ENCODE peak calls at places on chromosomes 6 and 20, in six cellular contexts. A, M, Q, J, Z and F are unnamed samples.
A peak's percentile ranks its signal among the peaks of the same experiment; 100 is the strongest.

GRCh38 chr6:88377976-88378580 is 211.9 kb upstream of the CNR1 start:
- DNase-seq in A (no peak), M (no peak), Q (no peak), J (no peak), Z (no peak), F (no peak)

GRCh38 chr20:44153636-44154043 is 33.3 kb downstream of the JPH2 start:
- DNase-seq in A (no peak), M (peak; percentile 52), Q (no peak), J (no peak), Z (peak; percentile 26), F (no peak)

GRCh38 chr6:149891259-149891658 is 6.7 kb downstream of the RAET1E start:
- DNase-seq in A (no peak), M (no peak), Q (no peak), J (no peak), Z (peak; percentile 56), F (no peak)

GRCh38 chr6:123940551-123940950 is 136.9 kb downstream of the NKAIN2 start:
- DNase-seq in A (no peak), M (no peak), Q (no peak), J (no peak), Z (no peak), F (no peak)

GRCh38 chr6:146887447-146888077 is 288.8 kb downstream of the ADGB start:
- DNase-seq in A (no peak), M (peak; percentile 38), Q (no peak), J (no peak), Z (peak; percentile 8), F (no peak)

GRCh38 chr6:35432291-35432690 is 19.8 kb upstream of the FANCE start:
- DNase-seq in A (no peak), M (no peak), Q (no peak), J (no peak), Z (no peak), F (no peak)

GRCh38 chr6:16130932-16131387 is 2.1 kb downstream of the MYLIP start:
- DNase-seq in A (no peak), M (peak; percentile 80), Q (no peak), J (no peak), Z (peak; percentile 72), F (no peak)

GRCh38 chr6:73969982-73970960 is 274.3 kb downstream of the CD109 start:
- DNase-seq in A (no peak), M (peak; percentile 79), Q (no peak), J (peak; percentile 74), Z (peak; percentile 68), F (peak; percentile 12)

GRCh38 chr6:7146079-7146828 is 38.5 kb downstream of the RREB1 start:
- DNase-seq in A (no peak), M (peak; percentile 62), Q (peak; percentile 85), J (no peak), Z (peak; percentile 71), F (peak; percentile 41)

GRCh38 chr6:108526739-108527174 is 34.0 kb upstream of the FOXO3 start:
- DNase-seq in A (no peak), M (peak; percentile 69), Q (no peak), J (no peak), Z (peak; percentile 58), F (no peak)

GRCh38 chr6:149563203-149563927 is 2.8 kb upstream of the GINM1 start:
- DNase-seq in A (no peak), M (peak; percentile 73), Q (no peak), J (no peak), Z (peak; percentile 68), F (no peak)

GRCh38 chr6:147738089-147738488 is 229.6 kb downstream of the SAMD5 start:
- DNase-seq in A (no peak), M (no peak), Q (no peak), J (no peak), Z (no peak), F (no peak)

GRCh38 chr20:2010533-2010932 is 16.7 kb upstream of the PDYN start:
- DNase-seq in A (no peak), M (no peak), Q (no peak), J (no peak), Z (no peak), F (no peak)

GRCh38 chr6:50361641-50362331 is 312.1 kb upstream of the DEFB112 start:
- DNase-seq in A (no peak), M (no peak), Q (no peak), J (no peak), Z (no peak), F (no peak)

GRCh38 chr6:170136541-170137175 is 154.2 kb downstream of the DLL1 start:
- DNase-seq in A (peak; percentile 68), M (no peak), Q (peak; percentile 72), J (no peak), Z (no peak), F (no peak)

GRCh38 chr20:49850463-49851233 is 38.0 kb downstream of the SLC9A8 start:
- DNase-seq in A (no peak), M (no peak), Q (no peak), J (no peak), Z (no peak), F (no peak)

GRCh38 chr20:38173237-38174156 is 8.4 kb upstream of the TGM2 start:
- DNase-seq in A (no peak), M (peak; percentile 85), Q (no peak), J (no peak), Z (peak; percentile 98), F (no peak)

GRCh38 chr6:72363844-72364740 is 257.8 kb upstream of the KCNQ5 start:
- DNase-seq in A (no peak), M (peak; percentile 91), Q (no peak), J (no peak), Z (peak; percentile 90), F (no peak)

GRCh38 chr6:49618257-49618656 is 18.4 kb downstream of the RHAG start:
- DNase-seq in A (no peak), M (no peak), Q (no peak), J (no peak), Z (no peak), F (no peak)

GRCh38 chr20:37457928-37458327 is 63.1 kb upstream of the NNAT start:
- DNase-seq in A (no peak), M (no peak), Q (no peak), J (no peak), Z (no peak), F (no peak)

GRCh38 chr6:36445651-36446050 is 2.9 kb downstream of the KCTD20 start:
- DNase-seq in A (no peak), M (peak; percentile 8), Q (no peak), J (no peak), Z (no peak), F (no peak)

GRCh38 chr6:54525731-54526130 is 217.5 kb downstream of the TINAG start:
- DNase-seq in A (no peak), M (peak; percentile 2), Q (no peak), J (peak; percentile 10), Z (peak; percentile 76), F (no peak)

GRCh38 chr20:50725722-50726000 is 5.7 kb upstream of the PARD6B start:
- DNase-seq in A (no peak), M (no peak), Q (no peak), J (no peak), Z (no peak), F (no peak)

GRCh38 chr6:24484657-24485318 is 4.6 kb downstream of the GPLD1 start:
- DNase-seq in A (no peak), M (no peak), Q (no peak), J (no peak), Z (no peak), F (no peak)

GRCh38 chr6:63677282-63677681 is 41.7 kb downstream of the PHF3 start:
- DNase-seq in A (no peak), M (peak; percentile 43), Q (no peak), J (no peak), Z (no peak), F (no peak)

GRCh38 chr6:11663519-11663918 is 115.1 kb downstream of the ADTRP start:
- DNase-seq in A (no peak), M (no peak), Q (no peak), J (no peak), Z (no peak), F (no peak)

GRCh38 chr6:11668455-11668854 is 110.1 kb downstream of the ADTRP start:
- DNase-seq in A (no peak), M (no peak), Q (no peak), J (no peak), Z (no peak), F (no peak)

GRCh38 chr6:11662323-11662722 is 116.3 kb downstream of the ADTRP start:
- DNase-seq in A (no peak), M (no peak), Q (no peak), J (no peak), Z (no peak), F (no peak)

GRCh38 chr6:11667876-11668275 is 110.7 kb downstream of the ADTRP start:
- DNase-seq in A (no peak), M (no peak), Q (no peak), J (no peak), Z (peak; percentile 52), F (no peak)

DNA sequence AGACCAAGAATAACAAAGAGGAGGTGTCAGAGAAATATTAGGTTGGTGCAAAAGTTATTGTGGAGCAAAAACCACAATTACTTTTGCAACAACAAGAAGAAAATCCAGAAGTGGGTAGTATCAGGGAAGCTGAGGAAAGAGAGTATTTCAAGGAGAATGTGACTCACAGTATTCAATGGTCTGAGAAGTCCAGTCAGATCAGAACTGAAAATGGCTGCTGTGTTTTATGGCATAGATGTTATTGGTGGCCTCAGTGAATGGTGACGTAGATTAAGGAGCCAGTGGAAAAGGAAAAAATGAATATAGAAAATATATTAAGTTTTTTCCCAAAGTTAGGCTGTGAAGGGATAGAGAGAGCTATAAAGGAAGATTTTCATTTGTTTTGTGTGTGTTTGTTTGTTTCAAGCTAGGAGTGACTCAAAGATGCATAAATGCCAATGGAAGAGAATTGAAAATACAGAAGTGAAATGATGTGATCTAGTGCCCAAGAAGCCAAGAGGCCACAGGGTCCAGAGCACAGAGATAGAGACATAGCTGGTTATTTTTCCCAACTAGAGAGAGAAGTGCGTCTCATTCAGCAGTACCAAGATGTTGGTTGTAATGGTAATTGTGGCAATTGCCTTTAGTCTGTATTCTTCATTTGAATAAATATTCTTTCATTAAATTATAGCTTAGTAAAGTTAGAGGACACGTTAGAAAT is 112.8 kb downstream of the ADTRP start:
- DNase-seq in A (no peak), M (no peak), Q (no peak), J (no peak), Z (no peak), F (no peak)
- H3K27ac ChIP-seq in A (no peak overlapping the region), M (no peak overlapping the region), Q (no peak overlapping the region), J (no peak overlapping the region), Z (no peak overlapping the region), F (no peak overlapping the region)

GRCh38 chr6:132122871-132123270 is 171.7 kb upstream of the CCN2 start:
- DNase-seq in A (no peak), M (peak; percentile 30), Q (no peak), J (no peak), Z (no peak), F (no peak)
- H3K27ac ChIP-seq in A (no peak overlapping the region), M (no peak overlapping the region), Q (no peak overlapping the region), J (no peak overlapping the region), Z (no peak overlapping the region), F (no peak overlapping the region)

GRCh38 chr6:30533460-30534294 is 22.6 kb downstream of the GNL1 start:
- DNase-seq in A (no peak), M (no peak), Q (no peak), J (no peak), Z (no peak), F (no peak)
- H3K27ac ChIP-seq in A (no peak overlapping the region), M (no peak overlapping the region), Q (peak overlapping the region; percentile 85), J (no peak overlapping the region), Z (no peak overlapping the region), F (no peak overlapping the region)

DNA sequence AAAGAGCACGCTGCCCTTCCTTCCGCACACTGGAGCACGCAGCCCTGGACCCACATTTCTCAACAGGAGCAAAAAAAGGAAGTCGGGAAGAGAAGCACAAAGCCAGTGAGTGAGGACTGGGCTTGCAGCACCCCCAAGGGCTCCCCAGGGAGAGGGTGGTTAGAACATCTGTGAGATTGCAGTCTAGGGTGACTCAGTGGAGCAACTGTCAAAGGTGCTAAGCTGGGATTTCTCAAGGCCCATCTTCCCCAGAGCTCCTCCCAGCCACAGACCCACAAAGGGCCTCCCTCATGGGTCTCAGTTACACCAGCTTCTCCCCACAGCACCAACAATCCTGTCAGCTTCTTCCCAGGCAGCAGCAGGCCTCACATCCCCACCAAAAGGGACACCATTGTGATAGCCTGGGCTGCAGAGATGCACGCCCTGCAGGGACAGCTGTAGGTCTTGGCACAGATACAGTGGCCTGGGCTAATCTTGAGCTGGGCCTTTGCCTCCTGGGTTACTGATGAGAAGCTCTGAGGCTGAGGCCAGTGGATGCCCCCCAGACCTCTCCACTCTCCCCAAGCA is 39.6 kb upstream of the CD93 start:
- DNase-seq in A (no peak), M (peak; percentile 88), Q (peak; percentile 86), J (no peak), Z (no peak), F (no peak)
- H3K27ac ChIP-seq in A (peak overlapping the region; percentile 23), M (no peak overlapping the region), Q (peak overlapping the region; percentile 92), J (no peak overlapping the region), Z (no peak overlapping the region), F (no peak overlapping the region)